ENCODE peak calls at places on chromosomes 13 and 19, in six cellular contexts. L is GM12865, U is psoas muscle, Z is fibroblast of the aortic adventitia, K is tibial artery, G is BE2C. P is an unnamed sample.

GRCh38 chr19:7224205-7224833 is 69.9 kb downstream of the INSR start:
- DNase-seq in L (no peak), U (no peak), Z (peak; percentile 77), K (peak; percentile 77), G (no peak), P (no peak)

GRCh38 chr19:55553217-55554182 is 8.2 kb upstream of the SBK3 start:
- DNase-seq in L (no peak), U (no peak), Z (no peak), K (no peak), G (no peak), P (no peak)

GRCh38 chr19:49761625-49762311 is 1.3 kb downstream of the TSKS start:
- DNase-seq in L (no peak), U (no peak), Z (peak; percentile 90), K (no peak), G (no peak), P (no peak)

GRCh38 chr19:5539431-5539833 is 28.3 kb downstream of the TINCR start:
- DNase-seq in L (no peak), U (no peak), Z (no peak), K (no peak), G (peak; percentile 37), P (no peak)

GRCh38 chr13:107104631-107105030 is 536.7 kb upstream of the ARGLU1 start:
- DNase-seq in L (no peak), U (no peak), Z (no peak), K (no peak), G (no peak), P (no peak)

GRCh38 chr13:97540696-97541095 is 106.7 kb downstream of the RAP2A start:
- DNase-seq in L (no peak), U (no peak), Z (peak; percentile 10), K (no peak), G (no peak), P (no peak)

GRCh38 chr19:51607920-51608562 is 22.2 kb downstream of the SIGLEC5 start:
- DNase-seq in L (peak; percentile 81), U (peak; percentile 81), Z (peak; percentile 73), K (peak; percentile 76), G (peak; percentile 49), P (peak; percentile 77)

GRCh38 chr19:14536926-14537692 is 7.7 kb downstream of the TECR start:
- DNase-seq in L (peak; percentile 63), U (peak; percentile 76), Z (peak; percentile 61), K (peak; percentile 80), G (peak; percentile 57), P (peak; percentile 47)

GRCh38 chr19:55373993-55374757 is 2.5 kb upstream of the TMEM190 start:
- DNase-seq in L (no peak), U (no peak), Z (peak; percentile 43), K (no peak), G (no peak), P (no peak)

GRCh38 chr19:18514800-18515682 is 6.8 kb downstream of the ELL start:
- DNase-seq in L (no peak), U (no peak), Z (no peak), K (no peak), G (no peak), P (peak; percentile 85)

GRCh38 chr19:41339936-41340335 is 13.8 kb downstream of the TGFB1 start:
- DNase-seq in L (no peak), U (no peak), Z (peak; percentile 66), K (no peak), G (no peak), P (no peak)

GRCh38 chr13:113176292-113176691 is 17.8 kb downstream of the PROZ start:
- DNase-seq in L (peak; percentile 50), U (no peak), Z (no peak), K (no peak), G (no peak), P (no peak)

GRCh38 chr13:77779461-77780272 is 82.2 kb downstream of the SLAIN1 start:
- DNase-seq in L (peak; percentile 81), U (no peak), Z (peak; percentile 92), K (no peak), G (peak; percentile 24), P (no peak)

GRCh38 chr19:29084266-29084665 is 128.7 kb downstream of the UQCRFS1 start:
- DNase-seq in L (peak; percentile 17), U (no peak), Z (peak; percentile 13), K (no peak), G (no peak), P (no peak)
- TF ChIP-seq CTCF in L (peak; percentile 48), U (no peak), Z (peak; percentile 52), K (no peak), G (peak; percentile 3), P (no peak)

DNA sequence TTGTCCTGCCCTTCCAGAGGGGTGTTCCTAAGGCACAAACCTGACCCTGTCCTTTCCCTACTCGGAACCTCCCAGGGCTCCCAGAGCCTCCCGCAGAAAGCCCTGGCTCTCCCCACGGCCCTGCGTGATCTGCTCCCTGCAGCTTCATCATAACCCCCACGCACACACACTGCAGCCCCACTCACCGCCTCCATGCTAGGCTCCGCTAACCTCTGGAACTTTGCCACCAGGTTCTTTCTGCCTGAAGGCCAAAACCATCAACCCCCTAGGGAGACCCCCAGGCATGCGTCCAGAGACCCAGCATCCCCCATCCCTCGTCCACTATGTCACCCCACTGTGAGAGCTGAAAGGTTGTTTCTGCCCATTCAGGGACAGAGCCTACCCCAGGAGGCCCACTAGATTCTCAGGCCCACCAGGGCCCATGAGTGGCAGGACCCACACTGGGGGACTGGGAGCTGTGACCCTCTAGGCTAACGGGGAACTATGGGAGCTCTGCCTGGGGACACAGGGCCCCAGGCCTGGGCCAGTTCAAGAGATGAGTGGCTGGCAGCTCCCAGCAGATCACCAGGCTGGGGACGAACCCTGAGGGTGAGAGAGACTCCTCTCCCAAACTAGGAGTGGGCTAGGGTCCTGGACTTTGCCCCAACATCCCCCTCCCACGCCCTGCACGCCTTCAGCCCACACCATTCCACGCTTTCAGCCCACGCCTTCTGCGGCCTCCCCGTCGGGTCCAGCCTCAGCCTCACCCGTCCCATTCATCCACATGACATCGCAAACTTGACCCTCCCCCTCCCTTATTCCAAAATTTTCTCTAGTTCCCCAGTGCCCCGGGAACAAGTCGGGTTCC is 33.2 kb upstream of the PNMA8B start:
- DNase-seq in L (no peak), U (no peak), Z (no peak), K (no peak), G (no peak), P (no peak)
- TF ChIP-seq CTCF in L (no peak), U (no peak), Z (no peak), K (no peak), G (no peak), P (no peak)

GRCh38 chr13:111216166-111216960 is 101.3 kb downstream of the ARHGEF7 start:
- DNase-seq in L (peak; percentile 44), U (peak; percentile 72), Z (peak; percentile 31), K (peak; percentile 78), G (peak; percentile 60), P (no peak)
- TF ChIP-seq CTCF in L (peak; percentile 46), U (peak; percentile 55), Z (peak; percentile 53), K (peak; percentile 38), G (peak; percentile 55), P (no peak)

GRCh38 chr13:22196777-22197176 is 525.9 kb downstream of the FGF9 start:
- DNase-seq in L (no peak), U (no peak), Z (no peak), K (no peak), G (no peak), P (no peak)
- TF ChIP-seq CTCF in L (no peak), U (no peak), Z (no peak), K (no peak), G (no peak), P (no peak)

DNA sequence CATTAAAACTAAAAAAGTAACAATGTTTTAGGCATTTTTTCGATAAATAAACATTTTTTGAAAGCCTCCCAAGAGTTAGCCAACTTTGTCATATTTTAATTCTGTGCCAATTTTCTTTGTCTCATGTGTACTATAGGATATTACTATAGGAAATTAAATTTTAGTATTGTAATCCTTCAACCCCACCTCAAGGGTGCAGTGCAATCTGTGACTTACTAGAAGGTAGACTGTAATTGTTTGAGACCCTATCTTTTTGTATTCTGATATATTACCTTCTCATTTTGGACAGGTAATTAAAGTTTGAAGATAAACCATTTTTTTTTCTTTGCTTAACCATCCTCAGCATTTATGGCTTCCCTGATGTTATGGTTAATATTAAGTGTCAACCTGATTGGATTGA is 457.8 kb downstream of the PCDH20 start:
- DNase-seq in L (no peak), U (no peak), Z (no peak), K (no peak), G (no peak), P (no peak)
- TF ChIP-seq CTCF in L (no peak), U (no peak), Z (no peak), K (no peak), G (no peak), P (no peak)

P was measured in omental fat pad.